ENCODE peak calls at places on chromosomes 7 and 10, in ten cellular contexts. K is cardiac muscle cell, E is ovary, I is Caco-2, R is stomach, U is psoas muscle, W is heart left ventricle, S is body of pancreas, X is small intestine, T is IMR-90. Z is an unnamed sample.

GRCh38 chr10:51341216-51341615 is 266.9 kb downstream of the PRKG1 start:
- DNase-seq in K (peak; percentile 48), E (no peak), I (no peak), R (no peak), U (no peak), W (no peak), S (no peak), X (no peak), T (no peak), Z (no peak)

GRCh38 chr10:51029172-51029641 is 45.1 kb upstream of the PRKG1 start:
- DNase-seq in K (no peak), E (no peak), I (no peak), R (no peak), U (no peak), W (no peak), S (no peak), X (no peak), T (peak; percentile 60), Z (no peak)

GRCh38 chr7:137538361-137538762 is 194.8 kb upstream of the PTN start:
- DNase-seq in K (peak; percentile 47), E (no peak), I (no peak), R (no peak), U (no peak), W (no peak), S (no peak), X (no peak), T (peak; percentile 90), Z (peak; percentile 81)

GRCh38 chr7:103031781-103032180 is 42.8 kb downstream of the FBXL13 start:
- DNase-seq in K (no peak), E (no peak), I (no peak), R (no peak), U (no peak), W (no peak), S (no peak), X (no peak), T (peak; percentile 38), Z (no peak)

GRCh38 chr7:66668677-66669076 is 40.0 kb downstream of the KCTD7 start:
- DNase-seq in K (no peak), E (no peak), I (peak; percentile 21), R (no peak), U (no peak), W (no peak), S (no peak), X (no peak), T (no peak), Z (no peak)

GRCh38 chr7:40230086-40230485 is 95.3 kb downstream of the SUGCT start:
- DNase-seq in K (peak; percentile 89), E (no peak), I (no peak), R (no peak), U (no peak), W (no peak), S (no peak), X (no peak), T (no peak), Z (no peak)

GRCh38 chr10:132377326-132377725 is 19.7 kb upstream of the PWWP2B start:
- DNase-seq in K (no peak), E (no peak), I (no peak), R (no peak), U (no peak), W (no peak), S (no peak), X (no peak), T (no peak), Z (no peak)

GRCh38 chr10:106682175-106682574 is 482.3 kb downstream of the SORCS1 start:
- DNase-seq in K (peak; percentile 24), E (no peak), I (no peak), R (no peak), U (no peak), W (no peak), S (no peak), X (no peak), T (peak; percentile 4), Z (peak; percentile 1)

GRCh38 chr10:68989317-68989990 is 851 bp downstream of the KIFBP start:
- DNase-seq in K (peak; percentile 22), E (no peak), I (no peak), R (no peak), U (no peak), W (no peak), S (no peak), X (no peak), T (peak; percentile 13), Z (no peak)

GRCh38 chr7:1193593-1194424 is 33.8 kb upstream of the ZFAND2A start:
- DNase-seq in K (peak; percentile 54), E (no peak), I (no peak), R (peak; percentile 65), U (peak; percentile 46), W (peak; percentile 80), S (peak; percentile 64), X (peak; percentile 54), T (peak; percentile 39), Z (no peak)

DNA sequence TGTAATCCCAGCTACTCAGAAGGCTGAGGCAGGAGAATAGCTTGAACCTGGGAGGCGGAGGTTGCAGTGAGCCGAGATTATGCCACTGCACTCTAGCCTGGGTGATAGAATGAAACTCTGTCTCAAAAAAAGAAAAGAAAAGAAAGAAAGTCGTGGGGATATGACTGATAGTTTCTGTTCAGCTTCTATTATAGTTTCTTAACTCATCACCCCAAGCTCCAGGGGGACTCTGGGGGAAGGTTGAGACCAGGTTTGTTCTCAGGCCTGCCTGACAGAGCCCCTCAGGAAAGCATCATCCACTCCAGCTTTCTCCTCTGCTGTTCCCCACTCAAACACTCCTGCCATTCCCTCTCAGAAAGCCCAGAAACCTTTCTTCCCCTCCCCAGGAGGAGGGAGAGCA is 542.4 kb upstream of the GALNT17 start:
- DNase-seq in K (no peak), E (no peak), I (no peak), R (no peak), U (no peak), W (no peak), S (no peak), X (no peak), T (no peak), Z (no peak)
- H3K4me3 ChIP-seq in K (no peak overlapping the region), E (no peak overlapping the region), I (no peak overlapping the region), R (no peak overlapping the region), U (no peak overlapping the region), W (no peak overlapping the region), S (no peak overlapping the region), X (no peak overlapping the region), T (no peak overlapping the region), Z (no peak overlapping the region)

DNA sequence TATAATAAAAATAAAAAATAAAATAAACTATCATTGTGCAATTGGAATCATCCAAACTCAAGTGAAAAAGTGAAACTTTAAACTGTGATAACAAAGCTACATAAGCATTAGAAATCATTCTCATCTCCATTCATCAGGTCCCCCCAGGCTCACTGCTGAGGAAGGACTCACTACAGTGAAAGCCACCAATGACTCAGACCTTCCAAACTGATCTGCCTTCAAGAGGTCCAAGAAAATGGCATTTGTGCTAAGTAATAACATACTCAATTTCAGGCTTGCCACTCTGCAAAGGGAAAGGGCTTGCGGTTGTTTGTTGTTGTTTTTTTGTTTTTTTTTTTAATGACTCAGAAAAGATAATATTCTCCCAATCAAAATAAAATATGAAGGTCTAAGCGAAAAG is 13.8 kb downstream of the SFMBT2 start:
- DNase-seq in K (no peak), E (no peak), I (no peak), R (no peak), U (no peak), W (no peak), S (no peak), X (no peak), T (peak; percentile 16), Z (no peak)
- H3K9me3 ChIP-seq in K (no peaks in the 10 kb centered on the region), E (no peaks in the 10 kb centered on the region), I (no peaks in the 10 kb centered on the region), R (no peaks in the 10 kb centered on the region), U (no peaks in the 10 kb centered on the region), W (no peaks in the 10 kb centered on the region), S (no peaks in the 10 kb centered on the region), X (no peaks in the 10 kb centered on the region), T (no peaks in the 10 kb centered on the region), Z (no peaks in the 10 kb centered on the region)

GRCh38 chr10:62636825-62637248 is 167.7 kb upstream of the ADO start:
- DNase-seq in K (peak; percentile 32), E (no peak), I (no peak), R (no peak), U (no peak), W (no peak), S (no peak), X (no peak), T (peak; percentile 11), Z (peak; percentile 19)

GRCh38 chr10:62635127-62635526 is 169.4 kb upstream of the ADO start:
- DNase-seq in K (peak; percentile 26), E (no peak), I (no peak), R (no peak), U (no peak), W (no peak), S (no peak), X (no peak), T (no peak), Z (no peak)

GRCh38 chr10:62627985-62628384 is 176.5 kb upstream of the ADO start:
- DNase-seq in K (no peak), E (no peak), I (no peak), R (no peak), U (no peak), W (no peak), S (no peak), X (no peak), T (peak; percentile 45), Z (no peak)

GRCh38 chr10:62633976-62634375 is 170.5 kb upstream of the ADO start:
- DNase-seq in K (no peak), E (no peak), I (no peak), R (no peak), U (no peak), W (no peak), S (no peak), X (no peak), T (no peak), Z (no peak)

DNA sequence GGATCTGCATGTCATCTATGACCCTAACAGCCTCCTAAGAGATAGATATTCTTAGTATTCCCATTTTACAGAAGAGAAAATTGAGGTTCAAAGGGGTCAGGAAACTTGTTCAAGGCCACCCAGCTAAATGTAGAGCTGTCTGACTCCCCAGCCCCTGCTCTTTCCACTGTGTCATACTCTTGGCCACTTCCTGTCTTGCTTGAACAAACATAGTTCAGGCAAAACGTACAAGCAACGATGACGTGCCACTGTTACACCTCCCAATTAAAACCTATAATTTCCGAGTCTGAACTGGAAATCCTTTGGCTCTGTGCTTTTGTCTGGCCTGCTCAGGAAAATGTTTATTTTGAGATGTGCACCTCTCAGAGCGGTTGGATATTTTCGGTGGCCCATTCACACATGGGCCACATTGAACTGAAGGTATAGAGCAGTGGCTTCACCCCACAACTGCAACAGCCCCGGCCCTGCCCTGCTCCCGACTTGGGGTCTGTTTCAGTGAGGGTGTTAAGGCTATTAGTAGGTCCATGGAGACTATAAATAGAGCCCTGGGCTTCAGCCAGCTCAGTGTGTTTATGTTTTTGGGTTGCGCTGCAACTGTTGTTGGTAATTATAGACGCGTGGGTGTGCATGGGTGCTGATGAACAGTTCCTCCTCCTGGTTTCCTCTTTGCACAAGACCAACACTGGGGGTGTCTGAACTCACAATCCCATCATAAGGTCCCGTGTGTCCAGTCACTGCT is 172.3 kb upstream of the ADO start:
- DNase-seq in K (peak; percentile 8), E (no peak), I (no peak), R (no peak), U (no peak), W (peak; percentile 61), S (no peak), X (peak; percentile 66), T (no peak), Z (no peak)
- H3K4me3 ChIP-seq in K (no peak overlapping the region), E (no peak overlapping the region), I (no peak overlapping the region), R (no peak overlapping the region), U (no peak overlapping the region), W (no peak overlapping the region), S (no peak overlapping the region), X (no peak overlapping the region), T (no peak overlapping the region), Z (no peak overlapping the region)

DNA sequence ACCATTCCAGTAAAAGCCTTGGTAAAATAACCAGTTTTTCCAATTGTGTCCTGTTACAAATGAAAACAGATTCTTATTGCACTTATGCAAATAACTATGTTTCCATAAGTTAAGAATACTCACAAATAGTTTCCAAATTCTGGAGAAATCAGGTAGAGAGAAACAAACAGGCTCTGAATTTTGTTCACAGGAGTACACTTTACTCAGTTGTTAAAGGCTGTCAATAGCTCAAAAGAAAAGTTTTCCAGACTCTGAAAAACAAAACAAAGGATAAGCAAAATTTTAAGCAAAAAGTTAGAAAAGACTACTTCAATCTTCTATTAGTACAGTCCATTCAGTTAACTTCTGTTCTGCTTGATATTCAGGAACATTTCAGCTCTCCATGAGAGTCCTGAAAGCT is 32.8 kb upstream of the ZNF365 start:
- DNase-seq in K (no peak), E (no peak), I (no peak), R (no peak), U (no peak), W (no peak), S (no peak), X (no peak), T (no peak), Z (no peak)
- H3K9me3 ChIP-seq in K (no peaks in the 10 kb centered on the region), E (no peaks in the 10 kb centered on the region), I (peaks cover 40% of the 10 kb centered on the region), R (peaks cover 32% of the 10 kb centered on the region), U (peaks cover 6% of the 10 kb centered on the region), W (peaks cover 38% of the 10 kb centered on the region), S (peaks cover 6% of the 10 kb centered on the region), X (no peaks in the 10 kb centered on the region), T (peaks cover 5% of the 10 kb centered on the region), Z (no peaks in the 10 kb centered on the region)